ENCODE peak calls at places on chromosomes 12 and 14, in seven cellular contexts. B, V, K, T, M, J and P are unnamed samples.

GRCh38 chr14:67942311-67942710 is 122.7 kb downstream of the RAD51B start:
- DNase-seq in M (no peak), K (no peak), V (peak; percentile 71), T (no peak), B (no peak), J (no peak), P (no peak)

GRCh38 chr12:57708296-57708695 is 14.4 kb downstream of the OS9 start:
- DNase-seq in K (no peak), M (no peak), V (no peak), J (no peak), B (no peak), T (no peak), P (no peak)

GRCh38 chr12:50112456-50113218 is 601 bp downstream of the COX14 start:
- DNase-seq in B (no peak), J (peak; percentile 60), T (no peak), K (no peak), M (no peak), V (no peak), P (no peak)

GRCh38 chr14:50734950-50735697 is 67.0 kb upstream of the SAV1 start:
- DNase-seq in M (no peak), K (no peak), J (no peak), B (peak; percentile 68), V (no peak), T (no peak), P (peak; percentile 17)

GRCh38 chr12:21541773-21542172 is 15.7 kb downstream of the SPX start:
- DNase-seq in K (no peak), M (no peak), V (no peak), T (no peak), J (no peak), B (no peak), P (no peak)

GRCh38 chr14:62081012-62081612 is 318.9 kb downstream of the SNAPC1 start:
- DNase-seq in K (no peak), T (no peak), V (no peak), J (no peak), B (no peak), M (no peak), P (no peak)

GRCh38 chr14:105748204-105748578 is 221.8 kb downstream of the TMEM121 start:
- DNase-seq in M (no peak), K (no peak), T (no peak), B (no peak), V (no peak), J (no peak), P (no peak)

GRCh38 chr12:29073631-29074239 is 75.3 kb upstream of the FAR2 start:
- DNase-seq in V (peak; percentile 70), K (no peak), T (peak; percentile 42), M (no peak), J (peak; percentile 75), B (peak; percentile 64), P (peak; percentile 81)

GRCh38 chr12:6425588-6426531 is 18.9 kb upstream of the CD27 start:
- DNase-seq in J (no peak), T (no peak), M (no peak), B (no peak), V (no peak), K (peak; percentile 20), P (no peak)

GRCh38 chr14:96267336-96267735 is 11.3 kb downstream of the BDKRB1 start:
- DNase-seq in B (peak; percentile 96), T (no peak), M (no peak), K (no peak), V (peak; percentile 85), J (peak; percentile 65), P (peak; percentile 84)

GRCh38 chr12:128823216-128823915 is 392 bp downstream of the SLC15A4 start:
- DNase-seq in K (peak; percentile 22), T (no peak), J (peak; percentile 78), M (peak; percentile 14), B (no peak), V (no peak), P (no peak)

GRCh38 chr14:77423423-77423822 is at the start of gene NOXRED1:
- DNase-seq in B (no peak), J (no peak), V (no peak), M (no peak), T (no peak), K (no peak), P (no peak)

GRCh38 chr14:104821229-104821945 is 20.5 kb downstream of the ZBTB42 start:
- DNase-seq in T (no peak), J (peak; percentile 1), B (no peak), V (no peak), K (no peak), M (no peak), P (no peak)

GRCh38 chr12:32975122-32975521 is 78.5 kb upstream of the PKP2 start:
- DNase-seq in M (no peak), J (no peak), V (no peak), T (no peak), B (peak; percentile 42), K (no peak), P (no peak)

GRCh38 chr14:52338282-52338681 is 24.2 kb downstream of the PTGER2 start:
- DNase-seq in K (no peak), M (no peak), V (peak; percentile 71), T (peak; percentile 58), J (peak; percentile 25), B (peak; percentile 83), P (peak; percentile 74)

GRCh38 chr12:26120561-26121274 is 4.1 kb downstream of the BHLHE41 start:
- DNase-seq in T (no peak), V (no peak), J (no peak), B (no peak), K (no peak), M (no peak), P (no peak)

GRCh38 chr14:90458536-90458935 is 61.7 kb downstream of the CALM1 start:
- DNase-seq in T (no peak), J (no peak), V (no peak), M (no peak), K (no peak), B (peak; percentile 76), P (no peak)

GRCh38 chr12:120457133-120457532 is 10.9 kb downstream of the GATC start:
- DNase-seq in K (no peak), M (no peak), T (no peak), J (no peak), B (no peak), V (no peak), P (peak; percentile 13)

GRCh38 chr12:132765366-132765765 is 3.7 kb upstream of the ANKLE2 start:
- DNase-seq in K (no peak), M (no peak), V (no peak), J (no peak), T (no peak), B (no peak), P (no peak)

GRCh38 chr12:11812558-11813421 is 163.3 kb downstream of the ETV6 start:
- DNase-seq in K (peak; percentile 13), J (peak; percentile 35), M (no peak), V (peak; percentile 39), B (peak; percentile 22), T (no peak), P (peak; percentile 59)

GRCh38 chr14:101465795-101466448 is 95.4 kb upstream of the DIO3 start:
- DNase-seq in T (no peak), J (no peak), V (no peak), K (no peak), M (no peak), B (no peak), P (no peak)

DNA sequence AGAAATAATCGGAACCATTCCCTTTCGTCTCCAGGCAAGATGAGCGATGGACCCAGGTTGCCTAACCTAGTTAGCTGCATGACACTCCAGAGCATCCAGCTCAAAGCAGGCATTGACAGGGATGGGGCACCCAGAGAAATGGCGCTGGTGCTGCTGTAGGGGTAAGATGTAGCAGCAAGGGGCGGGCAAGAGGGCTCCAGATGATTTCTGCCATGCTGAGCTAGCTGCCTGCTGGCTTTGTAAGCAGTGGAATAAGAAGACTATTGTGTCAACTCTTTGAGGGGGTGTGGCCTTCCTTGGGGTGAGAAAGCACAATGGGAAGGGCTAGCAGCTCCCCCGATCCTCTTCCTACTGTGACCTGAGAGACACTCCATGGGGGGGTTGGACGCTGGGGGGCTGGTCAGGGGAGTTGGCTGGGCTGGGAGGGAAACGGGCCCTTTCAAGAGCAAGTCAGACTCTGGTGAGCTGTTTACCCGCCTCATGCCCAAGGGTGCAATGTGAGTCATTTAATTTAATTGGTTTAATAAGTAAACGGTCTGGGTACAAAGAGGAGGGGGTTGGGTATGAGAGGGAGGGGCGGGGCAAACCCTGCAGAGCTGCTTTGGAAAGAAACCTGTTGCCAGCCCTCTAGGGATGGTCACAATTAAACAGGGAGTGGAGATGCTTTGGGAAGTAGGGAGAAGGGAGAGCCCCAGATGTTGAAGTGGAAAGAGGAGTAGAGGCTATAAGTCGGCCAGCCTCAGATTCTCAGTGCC is 50.5 kb downstream of the B4GALNT3 start:
- DNase-seq in T (no peak), B (peak; percentile 72), K (no peak), J (peak; percentile 43), M (no peak), V (no peak), P (no peak)
- H3K4me3 ChIP-seq in T (no peak overlapping the region), B (no peak overlapping the region), K (no peak overlapping the region), J (no peak overlapping the region), M (no peak overlapping the region), V (no peak overlapping the region), P (no peak overlapping the region)

GRCh38 chr12:47811581-47812484 is 7.9 kb downstream of the HDAC7 start:
- DNase-seq in M (peak; percentile 81), V (peak; percentile 92), T (no peak), B (peak; percentile 65), K (no peak), J (no peak), P (peak; percentile 67)
- H3K4me3 ChIP-seq in M (peak overlapping the region; percentile 36), V (peak overlapping the region; percentile 16), T (peak overlapping the region; percentile 51), B (no peak overlapping the region), K (peak overlapping the region; percentile 59), J (no peak overlapping the region), P (no peak overlapping the region)

DNA sequence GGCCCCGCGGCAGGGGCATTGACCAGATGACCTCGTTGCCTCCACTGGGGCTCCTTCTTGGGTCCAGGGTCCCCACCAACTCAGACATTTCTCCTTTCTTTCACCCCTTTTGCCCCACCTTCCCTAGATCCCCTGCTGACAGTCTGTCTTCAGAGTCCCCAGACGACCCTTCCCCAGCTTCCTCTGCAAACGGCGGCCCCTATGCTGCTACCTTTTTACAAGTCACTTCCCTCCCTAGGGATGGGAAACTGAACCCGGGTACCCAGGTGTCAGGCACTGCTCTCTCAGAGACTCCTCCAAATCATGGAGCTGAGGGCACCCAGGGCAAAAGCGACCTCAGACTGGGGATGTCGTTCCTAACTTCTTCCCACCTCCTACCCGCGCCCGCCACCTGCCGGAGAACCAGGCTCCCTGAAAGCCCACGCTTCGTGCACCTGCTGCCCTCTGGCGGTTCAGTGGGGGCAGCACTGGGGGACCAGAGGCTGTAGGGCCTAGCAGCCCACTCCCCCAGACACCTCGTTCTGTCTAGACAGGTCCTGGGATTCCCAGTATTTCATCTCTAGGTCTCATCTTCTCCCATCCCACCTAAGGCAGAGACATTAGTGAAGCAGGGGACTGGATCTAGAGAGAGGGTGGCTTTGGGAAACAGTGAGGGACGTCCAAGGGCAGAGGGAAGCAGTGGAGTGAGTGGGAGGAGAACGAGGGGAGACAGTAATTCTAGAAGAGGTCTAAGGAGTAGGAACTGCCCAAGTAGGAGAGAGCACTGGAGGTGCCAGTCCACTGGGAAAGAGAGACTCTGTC is 4.9 kb downstream of the ZNF385A start:
- DNase-seq in J (peak; percentile 96), V (peak; percentile 89), B (peak; percentile 85), M (peak; percentile 90), T (peak; percentile 73), K (peak; percentile 91), P (peak; percentile 87)
- H3K4me3 ChIP-seq in J (peak overlapping the region; percentile 68), V (peak overlapping the region; percentile 47), B (peak overlapping the region; percentile 41), M (peak overlapping the region; percentile 37), T (peak overlapping the region; percentile 64), K (peak overlapping the region; percentile 45), P (peak overlapping the region; percentile 56)

DNA sequence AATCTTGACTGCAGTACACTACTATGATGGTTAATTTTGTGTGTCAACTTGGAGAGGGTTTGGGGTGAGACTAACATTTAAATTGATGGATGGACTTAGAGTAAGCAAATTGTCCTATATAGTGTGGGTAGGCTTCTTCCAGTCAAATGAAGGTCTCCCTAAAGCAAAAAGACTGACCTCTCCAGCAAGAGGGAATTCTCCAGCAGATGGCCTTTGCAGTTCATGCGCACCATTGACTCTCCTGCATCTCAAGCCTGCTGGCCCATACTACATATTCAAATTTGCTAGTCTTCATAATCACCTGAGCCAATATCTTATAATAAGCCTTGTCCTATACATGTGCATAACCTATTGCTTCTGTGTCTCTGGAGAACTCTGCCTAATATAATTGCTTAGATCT is 260.2 kb downstream of the RERGL start:
- DNase-seq in B (no peak), V (no peak), K (no peak), M (no peak), J (no peak), T (no peak), P (no peak)
- H3K4me3 ChIP-seq in B (no peak overlapping the region), V (no peak overlapping the region), K (no peak overlapping the region), M (no peak overlapping the region), J (no peak overlapping the region), T (no peak overlapping the region), P (no peak overlapping the region)